ENCODE peak calls at places on chromosomes 4 and X, in seven cellular contexts. D is choroid plexus epithelial cell, R is astrocyte of the spinal cord, H is left lung, F is RWPE2, E is kidney, N is PC-9. P is an unnamed sample.
A peak's percentile ranks its signal among the peaks of the same experiment; 100 is the strongest.

GRCh38 chr4:32686123-32686522 is 1966.0 kb downstream of the PCDH7 start:
- DNase-seq in D (no peak), R (no peak), H (no peak), F (no peak), E (no peak), N (no peak), P (no peak)

GRCh38 chr4:17761062-17761461 is 20.4 kb downstream of the FAM184B start:
- DNase-seq in D (no peak), R (no peak), H (no peak), F (no peak), E (no peak), N (no peak), P (no peak)

GRCh38 chr4:32119907-32120306 is 1399.7 kb downstream of the PCDH7 start:
- DNase-seq in D (no peak), R (no peak), H (no peak), F (no peak), E (no peak), N (no peak), P (no peak)

GRCh38 chr4:151013491-151013890 is 1.6 kb downstream of the LRBA start:
- DNase-seq in D (no peak), R (no peak), H (no peak), F (no peak), E (no peak), N (no peak), P (no peak)

GRCh38 chr4:140363051-140363450 is 10.4 kb upstream of the SCOC start:
- DNase-seq in D (no peak), R (no peak), H (no peak), F (no peak), E (no peak), N (no peak), P (no peak)

GRCh38 chrX:130878350-130879341 is 24.4 kb downstream of the ENOX2 start:
- DNase-seq in D (peak; percentile 84), R (peak; percentile 91), H (no peak), F (peak; percentile 43), E (peak; percentile 26), N (peak; percentile 68), P (peak; percentile 78)

GRCh38 chrX:133985164-133986007 is at the start of gene GPC3:
- DNase-seq in D (peak; percentile 20), R (peak; percentile 10), H (peak; percentile 70), F (peak; percentile 33), E (peak; percentile 88), N (no peak), P (no peak)

GRCh38 chrX:47483310-47484268 is 567 bp upstream of the ZNF41 start:
- DNase-seq in D (peak; percentile 28), R (peak; percentile 28), H (no peak), F (no peak), E (no peak), N (no peak), P (no peak)

GRCh38 chrX:148670277-148670676 is 169.9 kb downstream of the AFF2 start:
- DNase-seq in D (no peak), R (no peak), H (no peak), F (no peak), E (no peak), N (no peak), P (no peak)

GRCh38 chr4:3871881-3872833 is 106.0 kb downstream of the ADRA2C start:
- DNase-seq in D (no peak), R (no peak), H (peak; percentile 75), F (peak; percentile 50), E (peak; percentile 45), N (no peak), P (no peak)

GRCh38 chr4:148634476-148634875 is 192.3 kb upstream of the NR3C2 start:
- DNase-seq in D (peak; percentile 6), R (no peak), H (no peak), F (no peak), E (no peak), N (no peak), P (no peak)

GRCh38 chr4:10197952-10198351 is 81.4 kb upstream of the WDR1 start:
- DNase-seq in D (no peak), R (no peak), H (no peak), F (no peak), E (no peak), N (no peak), P (no peak)

GRCh38 chr4:113339430-113339813 is 290.0 kb downstream of the ANK2 start:
- DNase-seq in D (peak; percentile 5), R (peak; percentile 15), H (no peak), F (no peak), E (no peak), N (no peak), P (no peak)

GRCh38 chr4:110197421-110198398 is 705 bp downstream of the ELOVL6 start:
- DNase-seq in D (peak; percentile 46), R (peak; percentile 54), H (peak; percentile 81), F (peak; percentile 61), E (peak; percentile 77), N (no peak), P (no peak)

GRCh38 chr4:81040175-81040659 is 9.7 kb downstream of the BMP3 start:
- DNase-seq in D (peak; percentile 60), R (peak; percentile 52), H (no peak), F (no peak), E (no peak), N (no peak), P (no peak)

GRCh38 chr4:54099287-54099958 is 540 bp upstream of the GSX2 start:
- DNase-seq in D (peak; percentile 34), R (peak; percentile 33), H (no peak), F (no peak), E (no peak), N (no peak), P (peak; percentile 93)

GRCh38 chr4:56972832-56973231 is 4.6 kb downstream of the NOA1 start:
- DNase-seq in D (no peak), R (no peak), H (no peak), F (no peak), E (no peak), N (no peak), P (no peak)

GRCh38 chr4:92266521-92266920 is 37.2 kb upstream of the GRID2 start:
- DNase-seq in D (no peak), R (no peak), H (no peak), F (no peak), E (no peak), N (no peak), P (no peak)

GRCh38 chr4:26171953-26172352 is 148.9 kb upstream of the RBPJ start:
- DNase-seq in D (peak; percentile 98), R (peak; percentile 92), H (no peak), F (no peak), E (no peak), N (no peak), P (peak; percentile 37)

GRCh38 chr4:54683616-54684346 is 26.0 kb downstream of the KIT start:
- DNase-seq in D (peak; percentile 26), R (peak; percentile 14), H (no peak), F (no peak), E (no peak), N (no peak), P (no peak)

GRCh38 chrX:152635941-152636340 is 1.8 kb upstream of the GABRQ start:
- DNase-seq in D (peak; percentile 83), R (peak; percentile 65), H (no peak), F (no peak), E (no peak), N (peak; percentile 62), P (peak; percentile 15)

GRCh38 chr4:19739101-19739651 is 512.5 kb upstream of the SLIT2 start:
- DNase-seq in D (peak; percentile 97), R (peak; percentile 95), H (no peak), F (peak; percentile 46), E (no peak), N (peak; percentile 82), P (peak; percentile 89)

GRCh38 chrX:2371026-2371778 is 129.6 kb downstream of the DHRSX start:
- DNase-seq in D (peak; percentile 80), R (peak; percentile 56), H (no peak), F (no peak), E (no peak), N (no peak), P (no peak)
- H3K4me3 ChIP-seq in D (peak overlapping the region; percentile 44), R (peak overlapping the region; percentile 7), H (no peak overlapping the region), F (no peak overlapping the region), E (no peak overlapping the region), N (no peak overlapping the region), P (no peak overlapping the region)

GRCh38 chrX:103254921-103255455 is at the start of gene TCEAL8:
- DNase-seq in D (peak; percentile 84), R (peak; percentile 57), H (peak; percentile 92), F (peak; percentile 61), E (peak; percentile 91), N (peak; percentile 48), P (peak; percentile 56)
- TF ChIP-seq CTCF in D (no peak), R (no peak), H (no peak), F (no peak), E (no peak), N (no peak), P (no peak)

DNA sequence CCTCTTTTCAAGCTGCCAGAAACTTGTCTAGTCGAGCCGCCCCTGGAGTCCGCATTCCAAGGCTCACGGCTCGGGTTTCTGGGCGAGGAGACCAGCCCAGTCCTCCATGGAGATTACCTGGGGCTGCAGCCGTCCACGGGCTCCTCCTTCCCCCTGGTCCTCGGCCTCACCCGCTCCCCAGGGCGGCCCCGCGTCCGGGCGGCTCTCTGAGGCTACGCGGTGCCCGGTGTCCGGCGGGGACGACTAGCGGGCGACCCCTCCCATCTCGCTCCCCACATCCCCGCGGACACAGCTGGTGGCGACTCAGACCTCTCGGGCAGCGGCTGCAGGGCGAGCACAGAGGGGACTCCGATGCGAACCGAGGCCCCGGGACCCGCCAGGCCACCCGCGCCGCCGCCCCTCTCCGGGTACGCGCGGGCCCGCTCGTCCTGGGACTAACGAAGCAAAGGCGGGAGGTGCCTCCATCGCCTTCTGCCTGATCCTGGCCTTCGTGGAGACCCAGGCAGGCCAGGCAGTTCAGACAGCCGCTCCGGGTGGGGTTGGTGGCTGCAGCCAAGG is 159.4 kb downstream of the TRAM1L1 start:
- DNase-seq in D (peak; percentile 3), R (peak; percentile 34), H (peak; percentile 75), F (peak; percentile 26), E (peak; percentile 60), N (no peak), P (peak; percentile 7)
- H3K4me3 ChIP-seq in D (peak overlapping the region; percentile 37), R (peak overlapping the region; percentile 45), H (no peak overlapping the region), F (peak overlapping the region; percentile 17), E (peak overlapping the region; percentile 49), N (no peak overlapping the region), P (peak overlapping the region; percentile 57)

DNA sequence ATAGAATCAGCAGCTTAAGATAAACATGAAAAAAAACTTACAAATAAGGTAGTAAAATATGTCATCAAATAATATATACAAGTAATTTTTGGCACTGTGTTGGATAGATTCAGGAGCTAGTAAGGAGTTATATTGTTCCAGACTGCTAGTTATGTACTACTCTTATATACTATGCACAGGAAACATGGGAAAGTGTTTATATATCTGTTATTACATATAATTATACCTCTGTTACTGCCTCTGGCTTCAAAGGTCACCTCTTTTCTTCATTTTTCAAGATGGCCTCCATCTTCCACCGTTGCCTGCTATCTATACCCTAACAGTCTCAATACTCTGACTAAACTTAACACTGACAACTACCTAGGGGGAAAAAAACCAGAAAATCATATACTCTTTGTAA is 29.5 kb downstream of the LIN54 start:
- DNase-seq in D (no peak), R (no peak), H (no peak), F (no peak), E (no peak), N (no peak), P (no peak)
- TF ChIP-seq CTCF in D (no peak), R (no peak), H (no peak), F (no peak), E (no peak), N (no peak), P (no peak)